ENCODE peak calls at places on chromosomes 3 and 15, in four cellular contexts. One of them, this sample, is unnamed.

GRCh38 chr3:48576647-48577046 is 13.1 kb upstream of the UCN2 start:
- DNase-seq in HS-5: no peak
- DNase-seq in Calu3: no peak
- DNase-seq in occipital lobe: no peak
- DNase-seq in this sample: no peak

GRCh38 chr3:54917862-54918261 is 10.0 kb downstream of the LRTM1 start:
- DNase-seq in HS-5: no peak
- DNase-seq in Calu3: no peak
- DNase-seq in occipital lobe: no peak
- DNase-seq in this sample: no peak

GRCh38 chr3:89851974-89852621 is 744.7 kb downstream of the EPHA3 start:
- DNase-seq in HS-5: peak; percentile 5
- DNase-seq in Calu3: peak; percentile 78
- DNase-seq in occipital lobe: no peak
- DNase-seq in this sample: no peak

GRCh38 chr15:48440084-48440483 is 108.9 kb downstream of the DUT start:
- DNase-seq in HS-5: peak; percentile 50
- DNase-seq in Calu3: no peak
- DNase-seq in occipital lobe: no peak
- DNase-seq in this sample: no peak

GRCh38 chr3:192253138-192253537 is 474.2 kb downstream of the FGF12 start:
- DNase-seq in HS-5: no peak
- DNase-seq in Calu3: no peak
- DNase-seq in occipital lobe: no peak
- DNase-seq in this sample: no peak

GRCh38 chr15:87681054-87681453 is 575.5 kb downstream of the NTRK3 start:
- DNase-seq in HS-5: no peak
- DNase-seq in Calu3: no peak
- DNase-seq in occipital lobe: no peak
- DNase-seq in this sample: no peak

GRCh38 chr15:100291106-100291505 is 50.7 kb downstream of the ADAMTS17 start:
- DNase-seq in HS-5: no peak
- DNase-seq in Calu3: no peak
- DNase-seq in occipital lobe: no peak
- DNase-seq in this sample: no peak

GRCh38 chr3:66039590-66039887 is 821 bp upstream of the MAGI1 start:
- DNase-seq in HS-5: no peak
- DNase-seq in Calu3: peak; percentile 46
- DNase-seq in occipital lobe: no peak
- DNase-seq in this sample: no peak

GRCh38 chr3:52339612-52340011 is 23.5 kb downstream of the DNAH1 start:
- DNase-seq in HS-5: peak; percentile 28
- DNase-seq in Calu3: peak; percentile 48
- DNase-seq in occipital lobe: no peak
- DNase-seq in this sample: no peak

GRCh38 chr3:72181231-72181630 is 396.3 kb upstream of the PROK2 start:
- DNase-seq in HS-5: no peak
- DNase-seq in Calu3: no peak
- DNase-seq in occipital lobe: no peak
- DNase-seq in this sample: no peak

GRCh38 chr3:166844329-166844728 is 535.8 kb downstream of the ZBBX start:
- DNase-seq in HS-5: no peak
- DNase-seq in Calu3: no peak
- DNase-seq in occipital lobe: no peak
- DNase-seq in this sample: no peak

GRCh38 chr3:138389144-138389601 is 40.8 kb downstream of the MRAS start:
- DNase-seq in HS-5: no peak
- DNase-seq in Calu3: no peak
- DNase-seq in occipital lobe: no peak
- DNase-seq in this sample: no peak

GRCh38 chr3:127456471-127457093 is 134.0 kb downstream of the TPRA1 start:
- DNase-seq in HS-5: peak; percentile 43
- DNase-seq in Calu3: peak; percentile 74
- DNase-seq in occipital lobe: peak; percentile 44
- DNase-seq in this sample: no peak

GRCh38 chr15:75349851-75350588 is 3.2 kb downstream of the NEIL1 start:
- DNase-seq in HS-5: no peak
- DNase-seq in Calu3: no peak
- DNase-seq in occipital lobe: no peak
- DNase-seq in this sample: no peak

GRCh38 chr15:56719774-56720555 is 13.3 kb downstream of the ZNF280D start:
- DNase-seq in HS-5: no peak
- DNase-seq in Calu3: no peak
- DNase-seq in occipital lobe: no peak
- DNase-seq in this sample: no peak

GRCh38 chr15:62173215-62173614 is 8.1 kb upstream of the C2CD4B start:
- DNase-seq in HS-5: peak; percentile 68
- DNase-seq in Calu3: no peak
- DNase-seq in occipital lobe: no peak
- DNase-seq in this sample: no peak

GRCh38 chr3:136938334-136938733 is 19.4 kb upstream of the IL20RB start:
- DNase-seq in HS-5: no peak
- DNase-seq in Calu3: no peak
- DNase-seq in occipital lobe: no peak
- DNase-seq in this sample: no peak

GRCh38 chr3:17639765-17640164 is 102.7 kb downstream of the TBC1D5 start:
- DNase-seq in HS-5: peak; percentile 86
- DNase-seq in Calu3: peak; percentile 17
- DNase-seq in occipital lobe: no peak
- DNase-seq in this sample: no peak

GRCh38 chr3:177981576-177981975 is 554.7 kb upstream of the KCNMB2 start:
- DNase-seq in HS-5: no peak
- DNase-seq in Calu3: no peak
- DNase-seq in occipital lobe: no peak
- DNase-seq in this sample: no peak

GRCh38 chr3:106183762-106184391 is 315.1 kb upstream of the CBLB start:
- DNase-seq in HS-5: peak; percentile 16
- DNase-seq in Calu3: no peak
- DNase-seq in occipital lobe: no peak
- DNase-seq in this sample: no peak

GRCh38 chr3:135161425-135161824 is 366.4 kb downstream of the EPHB1 start:
- DNase-seq in HS-5: no peak
- DNase-seq in Calu3: no peak
- DNase-seq in occipital lobe: no peak
- DNase-seq in this sample: no peak

GRCh38 chr3:181711325-181712135 is at the start of gene SOX2:
- DNase-seq in HS-5: no peak
- DNase-seq in Calu3: peak; percentile 87
- DNase-seq in occipital lobe: peak; percentile 80
- DNase-seq in this sample: peak; percentile 84

GRCh38 chr3:186099178-186099577 is 9.7 kb downstream of the ETV5 start:
- DNase-seq in HS-5: no peak
- DNase-seq in Calu3: peak; percentile 65
- DNase-seq in occipital lobe: peak; percentile 38
- DNase-seq in this sample: no peak

GRCh38 chr3:61005591-61005990 is 245.7 kb downstream of the FHIT start:
- DNase-seq in HS-5: no peak
- DNase-seq in Calu3: no peak
- DNase-seq in occipital lobe: no peak
- DNase-seq in this sample: no peak

GRCh38 chr15:88243895-88244787 is 12.4 kb downstream of the NTRK3 start:
- DNase-seq in HS-5: no peak
- DNase-seq in Calu3: peak; percentile 41
- DNase-seq in occipital lobe: no peak
- DNase-seq in this sample: no peak

This sample was measured in amygdala.